ENCODE peak calls at places on chromosomes 3 and 15, in six cellular contexts. R is CD4-positive, alpha-beta T cell; T is mammary epithelial cell; M is CD8-positive, alpha-beta memory T cell; H is body of pancreas; K is OCI-LY7. U is an unnamed sample. For H3K9me3, the result is how much of the 10 kb centered on the place peaks cover.

GRCh38 chr3:109137766-109138165 is 1.2 kb downstream of the C3orf85 start:
- DNase-seq in R (no peak), H (no peak), T (no peak), M (no peak), K (no peak), U (no peak)

GRCh38 chr3:15629860-15630597 is 28.5 kb downstream of the BTD start:
- DNase-seq in K (peak), T (peak), R (peak), H (peak), M (peak), U (no peak)

GRCh38 chr3:190368871-190369270 is 19.1 kb upstream of the CLDN16 start:
- DNase-seq in K (no peak), R (no peak), H (no peak), T (peak), M (no peak), U (no peak)

GRCh38 chr3:46930176-46930944 is 46.2 kb downstream of the CCDC12 start:
- DNase-seq in M (no peak), R (no peak), T (no peak), H (peak), K (peak), U (no peak)

GRCh38 chr3:188489639-188490405 is 335.9 kb downstream of the LPP start:
- DNase-seq in H (no peak), M (no peak), K (peak), T (peak), R (no peak), U (no peak)

GRCh38 chr3:37115451-37115850 is 58.9 kb downstream of the LRRFIP2 start:
- DNase-seq in T (no peak), R (no peak), M (no peak), K (no peak), H (no peak), U (no peak)

GRCh38 chr3:33099701-33100100 is 2.8 kb upstream of the GLB1 start:
- DNase-seq in R (no peak), M (no peak), K (no peak), H (no peak), T (no peak), U (no peak)

GRCh38 chr3:46558184-46559029 is 7.7 kb downstream of the LRRC2 start:
- DNase-seq in H (peak), T (peak), R (peak), M (peak), K (peak), U (peak)

GRCh38 chr15:61537337-61537736 is 308.2 kb upstream of the RORA start:
- DNase-seq in M (no peak), R (no peak), K (no peak), H (no peak), T (no peak), U (no peak)

GRCh38 chr3:4897765-4898453 is 81.3 kb upstream of the BHLHE40 start:
- DNase-seq in M (no peak), H (no peak), T (no peak), R (no peak), K (no peak), U (no peak)

GRCh38 chr3:29903600-29903999 is 622.7 kb downstream of the RBMS3 start:
- DNase-seq in T (no peak), H (no peak), M (no peak), K (no peak), R (no peak), U (no peak)

GRCh38 chr3:190225186-190225692 is 97.0 kb downstream of the CLDN1 start:
- DNase-seq in T (peak), H (peak), R (no peak), M (no peak), K (peak), U (no peak)

GRCh38 chr3:194775731-194776130 is 90.0 kb downstream of the FAM43A start:
- DNase-seq in H (no peak), K (no peak), T (no peak), R (no peak), M (no peak), U (no peak)

GRCh38 chr3:20657566-20657965 is 471.6 kb upstream of the SGO1 start:
- DNase-seq in K (no peak), M (no peak), H (no peak), R (no peak), T (no peak), U (no peak)
- H3K9me3 ChIP-seq in K (under half), M (under half), H (under half), R (under half), T (under half), U (under half)

DNA sequence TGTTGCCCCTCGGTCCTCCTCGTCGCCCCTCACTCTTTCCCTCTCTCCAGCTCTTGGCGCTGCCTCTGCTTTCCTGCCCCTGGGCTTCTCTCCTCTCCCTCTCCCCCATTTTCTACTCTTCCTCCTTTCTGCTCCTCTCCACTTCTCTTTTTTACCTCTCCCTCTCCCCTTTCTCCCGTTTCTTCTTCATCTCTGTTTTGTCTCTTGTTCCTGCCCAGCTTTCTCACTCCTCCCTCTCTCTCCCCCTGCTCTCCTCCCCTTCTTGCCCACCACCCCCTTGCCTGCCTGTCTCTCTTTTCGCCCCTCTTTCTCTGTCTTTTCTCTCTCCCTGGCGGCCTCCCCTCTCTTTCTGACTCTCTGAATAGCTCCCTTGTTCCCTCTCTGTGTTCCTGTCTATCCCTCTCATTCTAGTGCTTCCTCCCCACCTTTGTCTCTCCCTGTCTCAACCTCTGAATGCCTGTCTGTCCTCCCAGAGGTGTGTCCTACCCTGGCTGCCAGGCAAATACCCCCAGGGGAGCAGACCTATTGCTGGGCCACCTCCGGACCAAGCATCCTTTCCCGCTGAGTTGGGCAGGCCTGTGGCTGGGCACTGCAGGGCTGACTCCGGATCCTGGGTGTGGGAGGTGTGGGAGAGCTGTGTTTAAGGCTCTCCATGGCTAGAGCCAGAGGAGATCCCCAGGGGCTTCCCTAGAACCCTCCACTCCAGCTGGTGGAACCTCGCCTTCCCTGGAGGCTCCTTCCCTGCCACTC is 41.0 kb downstream of the EPHB3 start:
- DNase-seq in M (no peak), T (peak), H (no peak), K (no peak), R (no peak), U (no peak)
- H3K9me3 ChIP-seq in M (under half), T (under half), H (under half), K (under half), R (under half), U (under half)

GRCh38 chr3:35392187-35392586 is 247.1 kb upstream of the ARPP21 start:
- DNase-seq in M (no peak), T (no peak), R (no peak), K (no peak), H (no peak), U (no peak)

GRCh38 chr3:35394400-35394799 is 244.9 kb upstream of the ARPP21 start:
- DNase-seq in H (no peak), T (no peak), K (no peak), R (no peak), M (no peak), U (no peak)

GRCh38 chr3:35393916-35394315 is 245.4 kb upstream of the ARPP21 start:
- DNase-seq in T (no peak), M (no peak), H (no peak), K (no peak), R (no peak), U (no peak)

GRCh38 chr3:35385271-35385670 is 254.1 kb upstream of the ARPP21 start:
- DNase-seq in T (no peak), H (no peak), R (no peak), M (no peak), K (no peak), U (no peak)

DNA sequence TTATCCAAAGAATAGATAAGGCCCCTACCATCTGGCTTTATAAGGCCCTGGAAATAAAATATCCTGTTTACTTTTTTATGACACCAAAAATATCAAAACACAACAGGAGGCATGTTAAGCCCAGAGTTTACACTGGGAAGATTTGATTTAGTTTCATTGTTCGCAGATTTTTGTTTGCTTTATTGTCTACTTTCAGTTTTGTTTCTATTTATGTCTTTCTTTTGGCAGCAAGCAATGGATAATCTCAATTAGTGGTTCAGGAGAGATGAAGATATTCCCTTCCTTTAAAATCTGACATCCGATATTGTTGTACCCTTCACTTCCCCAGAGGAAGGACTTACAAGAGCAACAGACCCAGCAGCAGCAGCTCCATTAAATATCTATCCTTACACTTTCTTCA is 249.4 kb upstream of the ARPP21 start:
- DNase-seq in T (no peak), R (no peak), K (no peak), H (no peak), M (no peak), U (no peak)
- H3K9me3 ChIP-seq in T (under half), R (under half), K (under half), H (under half), M (under half), U (under half)

GRCh38 chr3:118262800-118263402 is 771.7 kb downstream of the IGSF11 start:
- DNase-seq in H (no peak), M (no peak), R (no peak), K (no peak), T (peak), U (no peak)
- H3K9me3 ChIP-seq in H (under half), M (under half), R (under half), K (under half), T (under half), U (under half)

GRCh38 chr15:25251700-25252390 is 187.0 kb downstream of the UBE3A start:
- DNase-seq in M (no peak), K (no peak), T (no peak), R (no peak), H (no peak), U (no peak)
- H3K9me3 ChIP-seq in M (under half), K (under half), T (under half), R (under half), H (under half), U (under half)